ENCODE peak calls at places on chromosomes 5 and 9, in six cellular contexts. J, M, O, U, F and E are unnamed samples.

GRCh38 chr5:74895906-74896305 is 29.7 kb upstream of the FAM169A start:
- DNase-seq in F (peak), J (no peak), U (no peak), O (peak), M (peak), E (no peak)

GRCh38 chr9:129343697-129344375 is 165.8 kb upstream of the IER5L start:
- DNase-seq in J (no peak), F (peak), O (no peak), U (no peak), M (no peak), E (no peak)

GRCh38 chr9:105679406-105680022 is 14.8 kb upstream of the TMEM38B start:
- DNase-seq in U (no peak), J (no peak), O (no peak), F (no peak), M (no peak), E (no peak)

GRCh38 chr5:149323235-149324205 is 21.8 kb upstream of the GRPEL2 start:
- DNase-seq in O (no peak), U (no peak), J (no peak), F (no peak), M (no peak), E (no peak)

GRCh38 chr5:119327018-119327417 is 28.8 kb upstream of the TNFAIP8 start:
- DNase-seq in F (peak), M (no peak), U (peak), J (no peak), O (no peak), E (no peak)

GRCh38 chr5:36575367-36575781 is 31.0 kb upstream of the SLC1A3 start:
- DNase-seq in J (no peak), F (no peak), M (no peak), U (no peak), O (peak), E (no peak)

GRCh38 chr9:82354260-82354659 is 365.7 kb downstream of the SPATA31D1 start:
- DNase-seq in U (no peak), O (peak), M (no peak), F (no peak), J (no peak), E (no peak)

GRCh38 chr9:129863059-129863690 is 27.9 kb downstream of the USP20 start:
- DNase-seq in J (no peak), U (peak), M (no peak), F (no peak), O (peak), E (no peak)

GRCh38 chr9:34493972-34494535 is 28.7 kb downstream of the ENHO start:
- DNase-seq in M (peak), U (peak), O (peak), F (no peak), J (peak), E (no peak)

GRCh38 chr5:2917524-2917923 is 166.0 kb upstream of the IRX2 start:
- DNase-seq in J (no peak), M (no peak), O (no peak), U (peak), F (no peak), E (no peak)

GRCh38 chr9:3949744-3950143 is 350.1 kb downstream of the GLIS3 start:
- DNase-seq in F (no peak), M (no peak), J (no peak), O (no peak), U (no peak), E (no peak)

GRCh38 chr5:78367318-78367991 is 7.0 kb downstream of the SCAMP1 start:
- DNase-seq in F (no peak), J (no peak), O (no peak), M (no peak), U (no peak), E (no peak)

GRCh38 chr9:131963087-131963715 is 116.5 kb downstream of the MED27 start:
- DNase-seq in F (no peak), M (no peak), U (no peak), J (no peak), O (no peak), E (no peak)

GRCh38 chr9:83701286-83701685 is 6.5 kb downstream of the UBQLN1 start:
- DNase-seq in O (no peak), M (no peak), J (no peak), F (no peak), U (no peak), E (no peak)

GRCh38 chr9:70011366-70011765 is 32.3 kb upstream of the MAMDC2 start:
- DNase-seq in J (no peak), O (no peak), U (no peak), M (no peak), F (no peak), E (no peak)

GRCh38 chr9:69898714-69899209 is 78.1 kb downstream of the CFAP95 start:
- DNase-seq in M (no peak), O (peak), J (no peak), F (no peak), U (no peak), E (no peak)

GRCh38 chr5:133610489-133611356 is 1.6 kb downstream of the FSTL4 start:
- DNase-seq in O (no peak), F (peak), M (peak), U (peak), J (peak), E (peak)

GRCh38 chr9:22158983-22159382 is 149.9 kb upstream of the CDKN2B start:
- DNase-seq in J (no peak), O (peak), M (no peak), F (peak), U (no peak), E (no peak)

GRCh38 chr9:17521456-17521855 is 57.4 kb upstream of the SH3GL2 start:
- DNase-seq in J (no peak), M (no peak), U (no peak), F (no peak), O (no peak), E (no peak)
- TF ChIP-seq CTCF in J (no peak), M (no peak), U (no peak), F (no peak), O (no peak), E (no peak)

DNA sequence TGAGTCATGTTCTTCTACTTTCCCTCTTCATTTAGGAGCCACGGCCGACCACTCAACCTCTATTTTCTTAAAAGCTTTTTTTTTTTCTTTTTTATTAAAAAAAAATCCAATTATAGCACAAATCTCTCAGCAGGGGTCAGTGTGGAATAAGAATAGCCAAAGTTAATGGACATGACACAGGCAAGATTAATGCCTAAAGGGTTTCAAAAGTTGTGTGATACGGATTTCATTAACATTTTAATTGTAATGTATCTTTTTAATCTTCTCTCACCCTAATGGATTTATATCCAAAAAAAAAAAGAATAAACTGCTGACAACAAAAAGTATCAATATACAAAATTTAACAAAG is 5.4 kb downstream of the NACC2 start:
- DNase-seq in F (no peak), J (no peak), O (peak), U (no peak), M (no peak), E (peak)
- TF ChIP-seq CTCF in F (peak), J (peak), O (peak), U (no peak), M (peak), E (no peak)

GRCh38 chr5:151155777-151156731 is 1.5 kb downstream of the ANXA6 start:
- DNase-seq in F (no peak), J (peak), O (peak), M (peak), U (no peak), E (peak)

GRCh38 chr5:151157426-151158286 is at the start of gene ANXA6:
- DNase-seq in F (peak), O (peak), U (peak), M (peak), J (peak), E (peak)

GRCh38 chr5:151158287-151158661 is 695 bp upstream of the ANXA6 start:
- DNase-seq in J (no peak), O (no peak), M (no peak), U (peak), F (no peak), E (peak)

GRCh38 chr5:151155149-151155776 is 2.3 kb downstream of the ANXA6 start:
- DNase-seq in M (no peak), O (no peak), U (no peak), F (no peak), J (no peak), E (peak)

GRCh38 chr5:151156732-151157402 is 712 bp downstream of the ANXA6 start:
- DNase-seq in F (no peak), J (peak), M (no peak), O (no peak), U (no peak), E (peak)
- TF ChIP-seq CTCF in F (no peak), J (no peak), M (no peak), O (no peak), U (no peak), E (no peak)

GRCh38 chr5:138523406-138523805 is 19.6 kb downstream of the ETF1 start:
- DNase-seq in F (no peak), J (no peak), U (no peak), O (no peak), M (no peak), E (no peak)
- TF ChIP-seq CTCF in F (no peak), J (no peak), U (no peak), O (no peak), M (no peak), E (no peak)

DNA sequence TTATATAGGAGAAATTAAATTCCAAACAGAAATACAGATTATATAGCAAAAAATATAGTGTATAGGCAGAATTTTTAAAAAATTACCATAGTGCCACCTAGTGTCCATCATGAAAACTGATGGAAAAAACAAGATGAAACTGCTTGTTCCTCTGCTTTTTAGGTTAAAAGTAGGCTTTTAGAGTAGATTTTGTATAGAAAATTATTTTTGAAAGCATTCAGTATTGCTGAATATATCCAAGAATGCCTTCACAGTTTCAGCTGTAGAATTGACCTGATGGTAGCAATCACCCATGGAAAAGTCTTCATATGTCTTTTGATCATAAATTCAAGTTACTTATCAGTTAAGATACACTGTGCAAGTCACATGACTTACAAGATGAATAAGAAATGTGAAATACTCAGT is 19.7 kb downstream of the RIOK2 start:
- DNase-seq in J (no peak), F (no peak), U (no peak), M (no peak), O (peak), E (no peak)
- TF ChIP-seq CTCF in J (peak), F (peak), U (peak), M (peak), O (peak), E (peak)

GRCh38 chr5:41638685-41639084 is 128.3 kb upstream of the PLCXD3 start:
- DNase-seq in F (no peak), U (no peak), J (no peak), O (no peak), M (no peak), E (no peak)

GRCh38 chr5:41641621-41642020 is 131.2 kb upstream of the PLCXD3 start:
- DNase-seq in M (no peak), F (no peak), O (peak), J (no peak), U (no peak), E (no peak)

GRCh38 chr5:41637424-41637823 is 127.0 kb upstream of the PLCXD3 start:
- DNase-seq in F (no peak), J (peak), M (no peak), O (no peak), U (no peak), E (no peak)

GRCh38 chr5:41636605-41637004 is 126.2 kb upstream of the PLCXD3 start:
- DNase-seq in M (no peak), J (peak), O (peak), U (no peak), F (no peak), E (peak)

GRCh38 chr5:41637869-41638268 is 127.5 kb upstream of the PLCXD3 start:
- DNase-seq in F (no peak), O (no peak), M (no peak), U (no peak), J (no peak), E (no peak)
- TF ChIP-seq CTCF in F (no peak), O (peak), M (no peak), U (peak), J (peak), E (no peak)